ENCODE peak calls at places on chromosomes 2 and 18, in eight cellular contexts. D is CD8-positive, alpha-beta memory T cell; E is stimulated activated CD4-positive, alpha-beta T cell treated with anti-CD3 and anti-CD28 coated beads, Interleukin-15, amount 100 ng/mL, for 1 hour; Y is lower lobe of right lung; O is A549; A is activated T-cell treated with anti-CD3 and anti-CD28 coated beads, Interleukin-2, amount 50 U/mL, for 72 hours; U is SW 1271; W is psoas muscle. M is an unnamed sample.
A peak's percentile ranks its signal among the peaks of the same experiment; 100 is the strongest.

GRCh38 chr2:39488450-39488849 is 51.4 kb upstream of the MAP4K3 start:
- DNase-seq in D (no peak), E (no peak), Y (peak; percentile 57), O (peak; percentile 75), A (no peak), U (peak; percentile 7), W (no peak), M (no peak)

GRCh38 chr2:119283873-119284331 is 60.3 kb downstream of the STEAP3 start:
- DNase-seq in D (no peak), E (no peak), Y (peak; percentile 77), O (no peak), A (no peak), U (no peak), W (peak; percentile 94), M (no peak)

GRCh38 chr2:8714971-8715370 is 33.1 kb downstream of the ID2 start:
- DNase-seq in D (no peak), E (no peak), Y (no peak), O (no peak), A (no peak), U (no peak), W (no peak), M (no peak)

GRCh38 chr2:25514043-25514627 is 159.2 kb downstream of the DTNB start:
- DNase-seq in D (no peak), E (no peak), Y (no peak), O (no peak), A (no peak), U (no peak), W (no peak), M (peak; percentile 62)

GRCh38 chr2:133884739-133885381 is 316.6 kb upstream of the NCKAP5 start:
- DNase-seq in D (no peak), E (no peak), Y (no peak), O (peak; percentile 7), A (no peak), U (no peak), W (no peak), M (peak; percentile 28)

GRCh38 chr2:212145111-212145510 is 393.5 kb downstream of the ERBB4 start:
- DNase-seq in D (no peak), E (no peak), Y (no peak), O (no peak), A (no peak), U (no peak), W (no peak), M (no peak)

GRCh38 chr2:185142677-185143076 is 544.3 kb downstream of the ZNF804A start:
- DNase-seq in D (no peak), E (no peak), Y (no peak), O (no peak), A (no peak), U (no peak), W (no peak), M (no peak)

GRCh38 chr2:74740395-74741075 is 86.5 kb downstream of the SEMA4F start:
- DNase-seq in D (no peak), E (no peak), Y (peak; percentile 76), O (peak; percentile 95), A (no peak), U (peak; percentile 91), W (peak; percentile 77), M (no peak)

GRCh38 chr18:21179590-21180220 is 62.3 kb upstream of the GREB1L start:
- DNase-seq in D (peak; percentile 30), E (no peak), Y (no peak), O (peak; percentile 52), A (peak; percentile 59), U (peak; percentile 5), W (no peak), M (peak; percentile 82)

GRCh38 chr2:105313877-105314276 is 15.7 kb downstream of the TGFBRAP1 start:
- DNase-seq in D (no peak), E (no peak), Y (no peak), O (no peak), A (no peak), U (no peak), W (no peak), M (peak; percentile 65)

GRCh38 chr18:45197526-45197970 is 417.7 kb upstream of the SLC14A2 start:
- DNase-seq in D (no peak), E (no peak), Y (no peak), O (peak; percentile 1), A (peak; percentile 63), U (no peak), W (no peak), M (no peak)

GRCh38 chr2:47173986-47174730 is 19.1 kb upstream of the STPG4 start:
- DNase-seq in D (no peak), E (no peak), Y (no peak), O (no peak), A (no peak), U (no peak), W (no peak), M (no peak)

GRCh38 chr2:144504191-144504590 is 15.7 kb downstream of the ZEB2 start:
- DNase-seq in D (no peak), E (no peak), Y (no peak), O (no peak), A (no peak), U (no peak), W (no peak), M (no peak)

GRCh38 chr18:77062518-77063003 is 70.0 kb downstream of the MBP start:
- DNase-seq in D (peak; percentile 87), E (peak; percentile 45), Y (no peak), O (no peak), A (peak; percentile 75), U (no peak), W (no peak), M (no peak)

GRCh38 chr2:238916875-238917590 is 69.1 kb downstream of the TWIST2 start:
- DNase-seq in D (no peak), E (no peak), Y (no peak), O (no peak), A (no peak), U (no peak), W (no peak), M (no peak)

GRCh38 chr2:170409164-170409535 is 231.2 kb downstream of the MYO3B start:
- DNase-seq in D (peak; percentile 62), E (peak; percentile 31), Y (peak; percentile 66), O (peak; percentile 61), A (peak; percentile 79), U (peak; percentile 5), W (peak; percentile 66), M (peak; percentile 73)

GRCh38 chr2:149562304-149562703 is 25.3 kb downstream of the MMADHC start:
- DNase-seq in D (no peak), E (no peak), Y (no peak), O (peak; percentile 10), A (no peak), U (no peak), W (no peak), M (no peak)

GRCh38 chr2:126885701-126886121 is 13.0 kb upstream of the TEX51 start:
- DNase-seq in D (no peak), E (no peak), Y (no peak), O (no peak), A (no peak), U (no peak), W (peak; percentile 64), M (no peak)

GRCh38 chr2:31318360-31319336 is 84.7 kb downstream of the EHD3 start:
- DNase-seq in D (no peak), E (no peak), Y (peak; percentile 46), O (no peak), A (peak; percentile 33), U (no peak), W (peak; percentile 78), M (peak; percentile 89)

GRCh38 chr2:230990899-230991150 is 5.1 kb upstream of the SPATA3 start:
- DNase-seq in D (no peak), E (no peak), Y (no peak), O (no peak), A (no peak), U (no peak), W (no peak), M (no peak)